ENCODE peak calls at places on chromosomes 13 and 19, in six cellular contexts. One of them, this sample, is unnamed.

GRCh38 chr13:20146381-20146780 is 14.5 kb downstream of the GJA3 start:
- DNase-seq in cardiac fibroblast: no peak
- DNase-seq in fibroblast of pulmonary artery: no peak
- DNase-seq in psoas muscle: no peak
- DNase-seq in GM12878: no peak
- DNase-seq in body of pancreas: no peak
- DNase-seq in this sample: no peak

GRCh38 chr13:94408300-94409036 is 71.0 kb downstream of the DCT start:
- DNase-seq in cardiac fibroblast: no peak
- DNase-seq in fibroblast of pulmonary artery: no peak
- DNase-seq in psoas muscle: no peak
- DNase-seq in GM12878: no peak
- DNase-seq in body of pancreas: no peak
- DNase-seq in this sample: no peak

GRCh38 chr13:106530209-106530906 is 5.1 kb downstream of the EFNB2 start:
- DNase-seq in cardiac fibroblast: no peak
- DNase-seq in fibroblast of pulmonary artery: no peak
- DNase-seq in psoas muscle: no peak
- DNase-seq in GM12878: no peak
- DNase-seq in body of pancreas: no peak
- DNase-seq in this sample: no peak

GRCh38 chr19:30880551-30880950 is 468.7 kb downstream of the TSHZ3 start:
- DNase-seq in cardiac fibroblast: no peak
- DNase-seq in fibroblast of pulmonary artery: no peak
- DNase-seq in psoas muscle: no peak
- DNase-seq in GM12878: no peak
- DNase-seq in body of pancreas: no peak
- DNase-seq in this sample: no peak

GRCh38 chr13:19590423-19590822 is 29.1 kb upstream of the TPTE2 start:
- DNase-seq in cardiac fibroblast: no peak
- DNase-seq in fibroblast of pulmonary artery: no peak
- DNase-seq in psoas muscle: no peak
- DNase-seq in GM12878: no peak
- DNase-seq in body of pancreas: no peak
- DNase-seq in this sample: no peak

GRCh38 chr19:31254611-31255010 is 94.6 kb downstream of the TSHZ3 start:
- DNase-seq in cardiac fibroblast: no peak
- DNase-seq in fibroblast of pulmonary artery: no peak
- DNase-seq in psoas muscle: no peak
- DNase-seq in GM12878: no peak
- DNase-seq in body of pancreas: no peak
- DNase-seq in this sample: no peak

GRCh38 chr13:39602614-39603366 is at the start of gene LHFPL6:
- DNase-seq in cardiac fibroblast: peak
- DNase-seq in fibroblast of pulmonary artery: peak
- DNase-seq in psoas muscle: peak
- DNase-seq in GM12878: no peak
- DNase-seq in body of pancreas: peak
- DNase-seq in this sample: peak

GRCh38 chr13:38697628-38698333 is 10.9 kb downstream of the FREM2 start:
- DNase-seq in cardiac fibroblast: no peak
- DNase-seq in fibroblast of pulmonary artery: no peak
- DNase-seq in psoas muscle: no peak
- DNase-seq in GM12878: no peak
- DNase-seq in body of pancreas: no peak
- DNase-seq in this sample: no peak

GRCh38 chr13:33262997-33263396 is 22.6 kb downstream of the STARD13 start:
- DNase-seq in cardiac fibroblast: no peak
- DNase-seq in fibroblast of pulmonary artery: no peak
- DNase-seq in psoas muscle: no peak
- DNase-seq in GM12878: no peak
- DNase-seq in body of pancreas: no peak
- DNase-seq in this sample: no peak

GRCh38 chr19:10471909-10472308 is 31.2 kb downstream of the KEAP1 start:
- DNase-seq in cardiac fibroblast: peak
- DNase-seq in fibroblast of pulmonary artery: peak
- DNase-seq in psoas muscle: no peak
- DNase-seq in GM12878: no peak
- DNase-seq in body of pancreas: no peak
- DNase-seq in this sample: peak

GRCh38 chr19:17579523-17580244 is 24.2 kb downstream of the COLGALT1 start:
- DNase-seq in cardiac fibroblast: peak
- DNase-seq in fibroblast of pulmonary artery: peak
- DNase-seq in psoas muscle: peak
- DNase-seq in GM12878: no peak
- DNase-seq in body of pancreas: no peak
- DNase-seq in this sample: peak

GRCh38 chr13:98930014-98930625 is 47.7 kb downstream of the DOCK9 start:
- DNase-seq in cardiac fibroblast: no peak
- DNase-seq in fibroblast of pulmonary artery: no peak
- DNase-seq in psoas muscle: peak
- DNase-seq in GM12878: no peak
- DNase-seq in body of pancreas: no peak
- DNase-seq in this sample: no peak

GRCh38 chr13:87376081-87376480 is 295.1 kb upstream of the SLITRK5 start:
- DNase-seq in cardiac fibroblast: no peak
- DNase-seq in fibroblast of pulmonary artery: no peak
- DNase-seq in psoas muscle: no peak
- DNase-seq in GM12878: no peak
- DNase-seq in body of pancreas: no peak
- DNase-seq in this sample: no peak

GRCh38 chr19:53824134-53824611 is at the start of gene NLRP12:
- DNase-seq in cardiac fibroblast: no peak
- DNase-seq in fibroblast of pulmonary artery: no peak
- DNase-seq in psoas muscle: no peak
- DNase-seq in GM12878: no peak
- DNase-seq in body of pancreas: no peak
- DNase-seq in this sample: no peak

GRCh38 chr13:51895906-51896888 is 34.4 kb downstream of the CCDC70 start:
- DNase-seq in cardiac fibroblast: peak
- DNase-seq in fibroblast of pulmonary artery: peak
- DNase-seq in psoas muscle: no peak
- DNase-seq in GM12878: no peak
- DNase-seq in body of pancreas: peak
- DNase-seq in this sample: peak

GRCh38 chr13:41568143-41568989 is 111.0 kb downstream of the RGCC start:
- DNase-seq in cardiac fibroblast: no peak
- DNase-seq in fibroblast of pulmonary artery: no peak
- DNase-seq in psoas muscle: no peak
- DNase-seq in GM12878: no peak
- DNase-seq in body of pancreas: no peak
- DNase-seq in this sample: no peak

GRCh38 chr19:45884682-45885555 is 1.0 kb downstream of the IRF2BP1 start:
- DNase-seq in cardiac fibroblast: no peak
- DNase-seq in fibroblast of pulmonary artery: no peak
- DNase-seq in psoas muscle: no peak
- DNase-seq in GM12878: no peak
- DNase-seq in body of pancreas: no peak
- DNase-seq in this sample: no peak

GRCh38 chr13:37769078-37769477 is 100.5 kb downstream of the TRPC4 start:
- DNase-seq in cardiac fibroblast: peak
- DNase-seq in fibroblast of pulmonary artery: peak
- DNase-seq in psoas muscle: no peak
- DNase-seq in GM12878: no peak
- DNase-seq in body of pancreas: no peak
- DNase-seq in this sample: no peak

GRCh38 chr13:33263976-33264619 is 21.5 kb downstream of the STARD13 start:
- DNase-seq in cardiac fibroblast: no peak
- DNase-seq in fibroblast of pulmonary artery: no peak
- DNase-seq in psoas muscle: no peak
- DNase-seq in GM12878: no peak
- DNase-seq in body of pancreas: no peak
- DNase-seq in this sample: no peak

GRCh38 chr13:113843063-113843654 is 20.7 kb downstream of the GAS6 start:
- DNase-seq in cardiac fibroblast: no peak
- DNase-seq in fibroblast of pulmonary artery: no peak
- DNase-seq in psoas muscle: no peak
- DNase-seq in GM12878: no peak
- DNase-seq in body of pancreas: no peak
- DNase-seq in this sample: no peak

GRCh38 chr13:21685485-21686064 is 14.7 kb downstream of the FGF9 start:
- DNase-seq in cardiac fibroblast: no peak
- DNase-seq in fibroblast of pulmonary artery: no peak
- DNase-seq in psoas muscle: no peak
- DNase-seq in GM12878: no peak
- DNase-seq in body of pancreas: no peak
- DNase-seq in this sample: no peak

GRCh38 chr13:21683034-21683733 is 12.3 kb downstream of the FGF9 start:
- DNase-seq in cardiac fibroblast: no peak
- DNase-seq in fibroblast of pulmonary artery: no peak
- DNase-seq in psoas muscle: peak
- DNase-seq in GM12878: no peak
- DNase-seq in body of pancreas: no peak
- DNase-seq in this sample: peak

GRCh38 chr13:21686761-21687391 is 16.0 kb downstream of the FGF9 start:
- DNase-seq in cardiac fibroblast: no peak
- DNase-seq in fibroblast of pulmonary artery: no peak
- DNase-seq in psoas muscle: no peak
- DNase-seq in GM12878: peak
- DNase-seq in body of pancreas: no peak
- DNase-seq in this sample: no peak

GRCh38 chr13:21688056-21688455 is 17.2 kb downstream of the FGF9 start:
- DNase-seq in cardiac fibroblast: no peak
- DNase-seq in fibroblast of pulmonary artery: no peak
- DNase-seq in psoas muscle: no peak
- DNase-seq in GM12878: no peak
- DNase-seq in body of pancreas: no peak
- DNase-seq in this sample: no peak

GRCh38 chr13:21684576-21684975 is 13.7 kb downstream of the FGF9 start:
- DNase-seq in cardiac fibroblast: no peak
- DNase-seq in fibroblast of pulmonary artery: no peak
- DNase-seq in psoas muscle: no peak
- DNase-seq in GM12878: no peak
- DNase-seq in body of pancreas: no peak
- DNase-seq in this sample: peak
- TF ChIP-seq CTCF in cardiac fibroblast: no peak
- TF ChIP-seq CTCF in fibroblast of pulmonary artery: no peak
- TF ChIP-seq CTCF in psoas muscle: no peak
- TF ChIP-seq CTCF in GM12878: no peak
- TF ChIP-seq CTCF in body of pancreas: no peak
- TF ChIP-seq CTCF in this sample: no peak

GRCh38 chr19:2532252-2533071 is 56.5 kb downstream of the GADD45B start:
- DNase-seq in cardiac fibroblast: peak
- DNase-seq in fibroblast of pulmonary artery: peak
- DNase-seq in psoas muscle: no peak
- DNase-seq in GM12878: no peak
- DNase-seq in body of pancreas: no peak
- DNase-seq in this sample: peak
- TF ChIP-seq CTCF in cardiac fibroblast: no peak
- TF ChIP-seq CTCF in fibroblast of pulmonary artery: no peak
- TF ChIP-seq CTCF in psoas muscle: no peak
- TF ChIP-seq CTCF in GM12878: no peak
- TF ChIP-seq CTCF in body of pancreas: no peak
- TF ChIP-seq CTCF in this sample: no peak

GRCh38 chr19:6772028-6772865 is at the start of gene VAV1:
- DNase-seq in cardiac fibroblast: no peak
- DNase-seq in fibroblast of pulmonary artery: no peak
- DNase-seq in psoas muscle: peak
- DNase-seq in GM12878: peak
- DNase-seq in body of pancreas: no peak
- DNase-seq in this sample: no peak
- TF ChIP-seq CTCF in cardiac fibroblast: no peak
- TF ChIP-seq CTCF in fibroblast of pulmonary artery: peak
- TF ChIP-seq CTCF in psoas muscle: no peak
- TF ChIP-seq CTCF in GM12878: peak
- TF ChIP-seq CTCF in body of pancreas: no peak
- TF ChIP-seq CTCF in this sample: no peak

GRCh38 chr13:44876782-44877324 is 112.4 kb downstream of the NUFIP1 start:
- DNase-seq in cardiac fibroblast: no peak
- DNase-seq in fibroblast of pulmonary artery: no peak
- DNase-seq in psoas muscle: no peak
- DNase-seq in GM12878: no peak
- DNase-seq in body of pancreas: no peak
- DNase-seq in this sample: no peak
- TF ChIP-seq CTCF in cardiac fibroblast: peak
- TF ChIP-seq CTCF in fibroblast of pulmonary artery: peak
- TF ChIP-seq CTCF in psoas muscle: no peak
- TF ChIP-seq CTCF in GM12878: peak
- TF ChIP-seq CTCF in body of pancreas: no peak
- TF ChIP-seq CTCF in this sample: peak

DNA sequence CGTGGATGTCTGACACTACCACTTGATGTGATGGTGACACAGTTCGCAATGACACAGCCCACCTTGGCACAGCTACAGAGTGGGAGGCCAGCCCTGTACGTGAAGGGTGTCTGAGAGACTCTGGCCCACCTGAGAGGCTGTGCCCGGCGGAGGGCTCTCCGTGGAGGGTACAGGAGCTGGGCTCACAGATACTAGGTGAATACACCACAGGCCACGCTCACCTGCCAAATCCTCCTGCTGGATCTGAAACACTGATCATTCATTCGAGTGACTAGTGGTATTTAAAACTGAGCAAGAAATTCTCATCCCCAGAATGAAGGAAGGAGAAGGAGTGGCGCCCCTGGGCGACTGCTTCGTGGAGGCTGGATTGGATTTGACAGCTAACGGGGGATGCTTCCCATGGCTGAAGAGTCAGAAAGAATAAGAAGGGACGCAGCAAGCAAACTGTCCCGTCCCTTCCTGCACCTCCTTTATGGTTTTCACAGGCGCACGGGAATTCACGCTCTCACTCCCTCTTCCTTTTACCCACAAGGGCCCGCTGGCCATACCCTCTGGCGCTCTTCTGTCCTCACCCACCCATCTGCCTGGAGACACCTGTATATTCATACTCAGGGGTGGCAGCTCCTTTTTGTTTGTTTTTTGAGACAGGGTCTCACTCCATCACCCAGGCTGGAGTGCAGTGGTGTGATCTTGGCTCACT is 25.0 kb downstream of the CEBPG start:
- DNase-seq in cardiac fibroblast: no peak
- DNase-seq in fibroblast of pulmonary artery: no peak
- DNase-seq in psoas muscle: no peak
- DNase-seq in GM12878: no peak
- DNase-seq in body of pancreas: no peak
- DNase-seq in this sample: no peak
- TF ChIP-seq CTCF in cardiac fibroblast: no peak
- TF ChIP-seq CTCF in fibroblast of pulmonary artery: no peak
- TF ChIP-seq CTCF in psoas muscle: no peak
- TF ChIP-seq CTCF in GM12878: no peak
- TF ChIP-seq CTCF in body of pancreas: no peak
- TF ChIP-seq CTCF in this sample: no peak

GRCh38 chr19:47111682-47112165 is 1.9 kb downstream of the ZC3H4 start:
- DNase-seq in cardiac fibroblast: no peak
- DNase-seq in fibroblast of pulmonary artery: no peak
- DNase-seq in psoas muscle: no peak
- DNase-seq in GM12878: no peak
- DNase-seq in body of pancreas: no peak
- DNase-seq in this sample: no peak

GRCh38 chr19:47112166-47112663 is 1.4 kb downstream of the ZC3H4 start:
- DNase-seq in cardiac fibroblast: peak
- DNase-seq in fibroblast of pulmonary artery: peak
- DNase-seq in psoas muscle: peak
- DNase-seq in GM12878: no peak
- DNase-seq in body of pancreas: peak
- DNase-seq in this sample: peak

GRCh38 chr19:47111081-47111589 is 2.4 kb downstream of the ZC3H4 start:
- DNase-seq in cardiac fibroblast: no peak
- DNase-seq in fibroblast of pulmonary artery: no peak
- DNase-seq in psoas muscle: no peak
- DNase-seq in GM12878: no peak
- DNase-seq in body of pancreas: peak
- DNase-seq in this sample: no peak

GRCh38 chr19:47112664-47113445 is 721 bp downstream of the ZC3H4 start:
- DNase-seq in cardiac fibroblast: peak
- DNase-seq in fibroblast of pulmonary artery: peak
- DNase-seq in psoas muscle: peak
- DNase-seq in GM12878: peak
- DNase-seq in body of pancreas: peak
- DNase-seq in this sample: peak

GRCh38 chr19:47113446-47114348 is at the start of gene ZC3H4:
- DNase-seq in cardiac fibroblast: peak
- DNase-seq in fibroblast of pulmonary artery: peak
- DNase-seq in psoas muscle: peak
- DNase-seq in GM12878: peak
- DNase-seq in body of pancreas: peak
- DNase-seq in this sample: peak
- TF ChIP-seq CTCF in cardiac fibroblast: no peak
- TF ChIP-seq CTCF in fibroblast of pulmonary artery: no peak
- TF ChIP-seq CTCF in psoas muscle: no peak
- TF ChIP-seq CTCF in GM12878: no peak
- TF ChIP-seq CTCF in body of pancreas: peak
- TF ChIP-seq CTCF in this sample: no peak

This sample was measured in IMR-90.